ENCODE peak calls at places on chromosomes 13 and 19, in six cellular contexts. A is heart left ventricle, W is body of pancreas, O is iPS DF 6.9, M is HepG2, Q is ovary. B is an unnamed sample. For H3K9me3 and H3K4me1, the result is how much of the 10 kb centered on the place peaks cover.

GRCh38 chr19:18500820-18501219 is 21.1 kb downstream of the ELL start:
- DNase-seq in A (peak), W (peak), O (no peak), M (no peak), Q (no peak), B (peak)

GRCh38 chr19:58386576-58387337 is at the start of gene RPS5:
- DNase-seq in A (peak), W (peak), O (no peak), M (peak), Q (peak), B (peak)

GRCh38 chr13:31794452-31794851 is 55.1 kb downstream of the RXFP2 start:
- DNase-seq in A (no peak), W (no peak), O (no peak), M (no peak), Q (no peak), B (no peak)

GRCh38 chr13:106649495-106649894 is 81.6 kb upstream of the ARGLU1 start:
- DNase-seq in A (no peak), W (no peak), O (no peak), M (no peak), Q (no peak), B (no peak)

GRCh38 chr19:41906916-41907680 is 21.2 kb downstream of the ERFL start:
- DNase-seq in A (no peak), W (no peak), O (no peak), M (no peak), Q (no peak), B (no peak)

GRCh38 chr13:54433511-54434206 is 1405.0 kb downstream of the OLFM4 start:
- DNase-seq in A (no peak), W (peak), O (no peak), M (peak), Q (no peak), B (no peak)

GRCh38 chr13:51614350-51614786 is 30.1 kb downstream of the WDFY2 start:
- DNase-seq in A (peak), W (no peak), O (no peak), M (no peak), Q (no peak), B (no peak)

GRCh38 chr19:44649578-44650145 is 6.0 kb downstream of the PVR start:
- DNase-seq in A (no peak), W (no peak), O (no peak), M (no peak), Q (no peak), B (no peak)

GRCh38 chr13:36251528-36251927 is 37.2 kb upstream of the SOHLH2 start:
- DNase-seq in A (no peak), W (no peak), O (no peak), M (no peak), Q (no peak), B (no peak)

GRCh38 chr13:99484405-99484981 is 16.8 kb upstream of the TM9SF2 start:
- DNase-seq in A (no peak), W (no peak), O (no peak), M (no peak), Q (no peak), B (no peak)

GRCh38 chr13:98749501-98749900 is 3.0 kb downstream of the SLC15A1 start:
- DNase-seq in A (no peak), W (no peak), O (no peak), M (no peak), Q (no peak), B (no peak)

GRCh38 chr13:113628291-113629270 is 29.4 kb downstream of the ATP4B start:
- DNase-seq in A (no peak), W (no peak), O (no peak), M (no peak), Q (peak), B (peak)

GRCh38 chr19:35268546-35269424 is at the start of gene USF2:
- DNase-seq in A (peak), W (peak), O (no peak), M (peak), Q (peak), B (peak)

GRCh38 chr19:47047931-47048399 is 459 bp downstream of the TMEM160 start:
- DNase-seq in A (peak), W (peak), O (peak), M (peak), Q (peak), B (peak)
- H3K27ac ChIP-seq in A (peak), W (peak), O (no peak), M (peak), Q (peak), B (peak)

GRCh38 chr19:16027528-16027927 is 48.8 kb upstream of the TPM4 start:
- DNase-seq in A (no peak), W (no peak), O (no peak), M (no peak), Q (no peak), B (no peak)
- H3K9me3 ChIP-seq in A (under half), W (under half), O (under half), M (under half), Q (under half), B (under half)

GRCh38 chr19:55642153-55643002 is 1.1 kb upstream of the ZNF581 start:
- DNase-seq in A (no peak), W (no peak), O (no peak), M (no peak), Q (peak), B (no peak)

GRCh38 chr19:55644191-55644833 is 863 bp downstream of the ZNF581 start:
- DNase-seq in A (no peak), W (no peak), O (no peak), M (no peak), Q (no peak), B (no peak)

GRCh38 chr19:55641376-55642152 is 762 bp downstream of the ZNF580 start:
- DNase-seq in A (no peak), W (no peak), O (no peak), M (no peak), Q (no peak), B (no peak)

GRCh38 chr19:55643733-55644116 is 276 bp downstream of the ZNF581 start:
- DNase-seq in A (no peak), W (no peak), O (no peak), M (no peak), Q (no peak), B (no peak)

GRCh38 chr19:55643003-55643732 is at the start of gene ZNF581:
- DNase-seq in A (peak), W (peak), O (no peak), M (peak), Q (peak), B (peak)
- H3K4me1 ChIP-seq in A (under half), W (half or more), O (under half), M (half or more), Q (under half), B (half or more)

GRCh38 chr19:51366999-51367564 is 894 bp upstream of the ETFB start:
- DNase-seq in A (peak), W (no peak), O (no peak), M (no peak), Q (peak), B (peak)
- H3K27ac ChIP-seq in A (peak), W (peak), O (no peak), M (peak), Q (peak), B (peak)

B was measured in left ventricle myocardium inferior.